ENCODE peak calls at places on chromosome 5, in eight cellular contexts. W, J, D, G, N, M, P and K are unnamed samples.

GRCh38 chr5:53381-54174 is 38.4 kb upstream of the PLEKHG4B start:
- DNase-seq in J (peak; percentile 82), D (peak; percentile 85), N (no peak), W (peak; percentile 56), M (peak; percentile 49), G (no peak), P (no peak), K (peak; percentile 64)

GRCh38 chr5:31000287-31000686 is 193.2 kb upstream of the CDH6 start:
- DNase-seq in D (no peak), W (no peak), G (no peak), J (no peak), P (no peak), N (no peak), M (no peak), K (no peak)

GRCh38 chr5:94021246-94021645 is 279.8 kb upstream of the POU5F2 start:
- DNase-seq in N (no peak), W (no peak), P (no peak), J (no peak), D (no peak), G (no peak), M (peak; percentile 91), K (no peak)

GRCh38 chr5:136020383-136021015 is 8.3 kb upstream of the TGFBI start:
- DNase-seq in G (no peak), D (no peak), J (no peak), P (no peak), M (peak; percentile 95), N (peak; percentile 48), W (no peak), K (peak; percentile 41)

GRCh38 chr5:10489810-10490426 is 48.2 kb downstream of the ROPN1L start:
- DNase-seq in N (no peak), J (no peak), D (no peak), G (no peak), M (no peak), P (no peak), W (no peak), K (peak; percentile 55)

GRCh38 chr5:154723740-154724505 is 31.3 kb upstream of the LARP1 start:
- DNase-seq in D (no peak), W (no peak), J (no peak), G (no peak), P (no peak), N (no peak), M (no peak), K (no peak)

GRCh38 chr5:33850100-33850594 is 41.6 kb downstream of the ADAMTS12 start:
- DNase-seq in W (no peak), N (no peak), P (no peak), M (peak; percentile 54), G (no peak), D (no peak), J (no peak), K (peak; percentile 77)

GRCh38 chr5:125409496-125410351 is 663.3 kb upstream of the ZNF608 start:
- DNase-seq in G (no peak), J (no peak), M (no peak), W (no peak), D (peak; percentile 81), P (no peak), N (no peak), K (no peak)

GRCh38 chr5:84805473-84805872 is 420.8 kb upstream of the EDIL3 start:
- DNase-seq in M (no peak), D (no peak), P (no peak), G (no peak), J (no peak), W (no peak), N (no peak), K (no peak)

GRCh38 chr5:152987156-152987555 is 503.3 kb upstream of the GRIA1 start:
- DNase-seq in W (no peak), G (no peak), M (no peak), P (no peak), D (peak; percentile 55), J (no peak), N (no peak), K (no peak)

GRCh38 chr5:150603491-150603890 is 37.0 kb upstream of the SYNPO start:
- DNase-seq in W (no peak), J (no peak), G (peak; percentile 10), P (no peak), N (no peak), M (no peak), D (no peak), K (no peak)

GRCh38 chr5:56200856-56201638 is 32.1 kb downstream of the ANKRD55 start:
- DNase-seq in P (no peak), W (peak; percentile 62), N (no peak), M (peak; percentile 90), G (peak; percentile 53), J (no peak), D (peak; percentile 79), K (peak; percentile 77)

GRCh38 chr5:154465169-154465568 is 12.9 kb downstream of the HAND1 start:
- DNase-seq in J (no peak), M (peak; percentile 51), P (no peak), N (no peak), W (no peak), D (no peak), G (no peak), K (no peak)

GRCh38 chr5:139809331-139809810 is 13.8 kb downstream of the PSD2 start:
- DNase-seq in P (no peak), M (no peak), W (no peak), N (no peak), J (peak; percentile 56), D (no peak), G (no peak), K (no peak)

GRCh38 chr5:98763001-98763630 is 10.3 kb upstream of the RGMB start:
- DNase-seq in P (no peak), N (no peak), D (no peak), W (no peak), G (no peak), J (no peak), M (no peak), K (no peak)

GRCh38 chr5:143010335-143010734 is 240.2 kb downstream of the ARHGAP26 start:
- DNase-seq in J (no peak), G (no peak), M (no peak), D (peak; percentile 76), W (no peak), N (no peak), P (no peak), K (no peak)

GRCh38 chr5:143016777-143017374 is 246.7 kb downstream of the ARHGAP26 start:
- DNase-seq in P (no peak), D (peak; percentile 51), J (no peak), W (peak; percentile 27), G (no peak), N (no peak), M (peak; percentile 54), K (peak; percentile 77)

GRCh38 chr5:143013176-143013575 is 243.0 kb downstream of the ARHGAP26 start:
- DNase-seq in G (no peak), W (no peak), N (no peak), J (no peak), P (no peak), D (no peak), M (no peak), K (no peak)

GRCh38 chr5:143011621-143012020 is 241.4 kb downstream of the ARHGAP26 start:
- DNase-seq in M (no peak), P (no peak), D (no peak), J (no peak), N (no peak), W (no peak), G (no peak), K (peak; percentile 45)

GRCh38 chr5:143014017-143014651 is 244.0 kb downstream of the ARHGAP26 start:
- DNase-seq in M (peak; percentile 62), J (peak; percentile 79), W (peak; percentile 61), D (peak; percentile 62), P (peak; percentile 39), N (no peak), G (peak; percentile 41), K (peak; percentile 57)
- TF ChIP-seq CTCF in M (peak; percentile 30), J (peak; percentile 60), W (peak; percentile 81), D (peak; percentile 98), P (peak; percentile 39), N (no peak), G (peak; percentile 20), K (peak; percentile 67)

DNA sequence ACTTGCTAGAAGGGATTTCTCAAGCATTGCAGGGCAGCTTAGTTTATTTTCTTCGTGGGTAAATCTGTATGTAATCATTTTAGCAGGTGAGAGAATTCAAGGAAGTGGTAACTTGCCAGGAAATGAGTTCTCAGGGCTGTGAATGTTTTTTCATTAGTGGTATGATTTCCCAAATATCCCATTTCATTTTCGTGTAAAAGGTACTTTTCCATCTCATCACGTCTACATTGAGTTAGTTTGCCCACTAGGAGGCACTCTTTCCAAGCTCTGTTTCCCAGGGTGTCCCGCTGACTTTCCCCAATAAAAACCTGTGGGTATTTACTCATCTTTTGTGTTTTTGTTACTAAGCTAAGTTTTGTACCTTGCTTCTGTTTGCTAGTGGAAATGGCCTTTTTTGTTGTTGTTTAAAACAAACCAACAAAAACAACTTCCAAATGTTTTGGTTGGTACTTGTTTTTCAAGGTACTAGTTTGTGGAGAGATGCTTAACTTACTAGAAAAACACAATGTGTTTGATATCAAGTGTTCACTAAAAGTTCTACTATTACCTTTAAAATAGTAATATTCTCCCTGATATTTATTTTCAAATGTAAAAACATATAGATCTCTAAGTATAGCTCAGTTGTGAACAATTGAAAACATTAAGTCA is 373.6 kb downstream of the ADGRV1 start:
- DNase-seq in N (no peak), P (no peak), W (peak; percentile 54), J (no peak), G (no peak), D (peak; percentile 29), M (peak; percentile 80), K (peak; percentile 33)
- TF ChIP-seq CTCF in N (peak; percentile 82), P (peak; percentile 84), W (peak; percentile 92), J (peak; percentile 79), G (peak; percentile 74), D (peak; percentile 75), M (peak; percentile 94), K (peak; percentile 89)

DNA sequence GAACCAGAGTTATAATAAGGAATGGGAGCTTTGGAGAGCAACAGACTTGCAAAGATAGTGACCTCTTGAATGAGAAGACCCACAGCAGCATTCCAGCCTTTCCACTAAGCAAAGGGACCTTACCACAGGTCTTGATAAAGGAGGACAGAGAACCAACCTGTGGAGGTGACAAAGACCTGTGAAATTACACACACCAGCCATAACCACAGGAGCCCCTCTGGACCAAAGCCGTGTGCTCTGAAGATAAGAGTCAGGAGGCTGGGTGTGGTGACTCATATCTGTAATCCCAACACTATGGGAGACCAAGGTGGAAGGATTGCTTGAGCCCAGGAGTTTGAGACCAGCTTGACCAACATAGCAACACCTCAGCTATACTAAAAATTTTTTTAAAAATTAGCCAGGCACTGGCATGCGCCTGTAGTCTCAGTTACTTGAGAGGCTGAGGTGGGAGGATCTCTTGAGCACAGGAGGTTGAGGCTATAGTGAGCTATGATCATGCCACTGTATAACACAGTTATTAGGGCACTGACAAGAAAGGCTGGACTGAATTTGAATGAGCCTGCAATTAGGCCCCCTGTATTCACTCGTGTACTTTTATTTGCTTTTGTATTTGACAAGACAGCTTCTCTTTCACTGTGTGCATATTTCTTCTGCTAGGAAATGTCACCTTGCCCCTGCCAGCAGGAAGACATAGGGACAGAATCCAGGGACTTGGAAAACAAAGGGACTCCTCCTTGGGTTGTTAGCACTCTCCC is 4.2 kb upstream of the CCL28 start:
- DNase-seq in W (no peak), J (no peak), N (no peak), D (no peak), P (no peak), M (no peak), G (no peak), K (no peak)
- TF ChIP-seq CTCF in W (no peak), J (no peak), N (no peak), D (no peak), P (no peak), M (no peak), G (no peak), K (no peak)

DNA sequence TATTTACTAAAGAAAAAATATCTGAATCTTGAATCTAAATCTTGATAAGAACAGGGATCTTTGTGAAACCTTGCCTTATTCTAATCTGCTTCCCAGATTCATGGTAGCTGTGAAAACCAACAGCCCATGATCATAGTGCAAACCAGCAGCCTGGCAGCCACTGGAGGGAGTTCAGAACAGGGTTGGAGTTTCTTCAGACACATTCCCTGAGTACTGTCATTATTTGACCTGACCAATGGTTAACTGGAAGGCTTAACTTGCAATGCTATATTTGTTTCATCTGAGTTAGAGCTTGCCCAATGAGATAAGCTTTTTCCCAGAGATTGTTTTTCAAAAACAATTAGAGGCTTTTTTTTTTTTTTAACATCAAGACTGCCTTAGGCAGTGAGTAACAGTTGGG is 47.8 kb downstream of the LOX start:
- DNase-seq in M (peak; percentile 7), D (no peak), J (no peak), W (no peak), N (no peak), P (no peak), G (no peak), K (no peak)
- TF ChIP-seq CTCF in M (no peak), D (no peak), J (no peak), W (no peak), N (no peak), P (no peak), G (no peak), K (no peak)